ENCODE peak calls at places on chromosomes 3 and 15, in eight cellular contexts. E, W, R, T, P, L, A and O are unnamed samples.

GRCh38 chr3:19898725-19899124 is 35.3 kb downstream of the EFHB start:
- DNase-seq in W (no peak), T (no peak), A (peak; percentile 65), P (no peak), E (no peak), L (no peak), R (no peak), O (no peak)

GRCh38 chr3:114319453-114319852 is 25.6 kb downstream of the TIGIT start:
- DNase-seq in P (no peak), A (peak; percentile 81), L (no peak), T (no peak), E (peak; percentile 42), R (peak; percentile 27), W (no peak), O (peak; percentile 45)

GRCh38 chr15:85036716-85037115 is 55.1 kb downstream of the PDE8A start:
- DNase-seq in T (no peak), P (no peak), L (no peak), E (no peak), R (no peak), W (no peak), A (no peak), O (no peak)

GRCh38 chr3:10529809-10530208 is 24.4 kb upstream of the ATP2B2 start:
- DNase-seq in R (no peak), L (no peak), P (no peak), A (no peak), W (no peak), T (no peak), E (no peak), O (no peak)

GRCh38 chr3:65706786-65707568 is 331.7 kb downstream of the MAGI1 start:
- DNase-seq in E (no peak), T (no peak), A (no peak), L (no peak), P (no peak), W (no peak), R (no peak), O (no peak)

GRCh38 chr3:188584162-188584529 is 430.2 kb downstream of the LPP start:
- DNase-seq in T (peak; percentile 14), R (no peak), W (no peak), P (no peak), A (no peak), L (no peak), E (no peak), O (no peak)

GRCh38 chr3:129122697-129123055 is 1.1 kb upstream of the RAB43 start:
- DNase-seq in E (peak; percentile 52), L (peak; percentile 22), A (no peak), T (no peak), R (no peak), W (no peak), P (no peak), O (no peak)

GRCh38 chr3:64214697-64215018 is 10.6 kb downstream of the PRICKLE2 start:
- DNase-seq in P (no peak), E (no peak), R (no peak), A (no peak), T (no peak), L (peak; percentile 31), W (peak; percentile 22), O (no peak)

GRCh38 chr3:172617976-172618375 is 92.9 kb downstream of the NCEH1 start:
- DNase-seq in T (no peak), W (no peak), A (no peak), R (no peak), E (no peak), P (no peak), L (no peak), O (no peak)

GRCh38 chr3:172614340-172615274 is 91.4 kb upstream of the TNFSF10 start:
- DNase-seq in P (no peak), R (no peak), A (no peak), E (no peak), W (peak; percentile 17), T (no peak), L (no peak), O (no peak)

GRCh38 chr3:172615296-172615695 is 92.1 kb upstream of the TNFSF10 start:
- DNase-seq in E (no peak), L (no peak), P (no peak), T (no peak), A (no peak), R (no peak), W (no peak), O (no peak)

GRCh38 chr3:172617013-172617706 is 93.7 kb downstream of the NCEH1 start:
- DNase-seq in A (no peak), R (no peak), L (no peak), W (no peak), T (no peak), P (no peak), E (no peak), O (no peak)

GRCh38 chr3:172616061-172616461 is 92.8 kb upstream of the TNFSF10 start:
- DNase-seq in L (no peak), T (no peak), P (no peak), W (no peak), R (no peak), E (no peak), A (no peak), O (no peak)
- H3K4me1 ChIP-seq in L (no peaks in the 10 kb centered on the region), T (no peaks in the 10 kb centered on the region), P (no peaks in the 10 kb centered on the region), W (peaks cover 6% of the 10 kb centered on the region), R (no peaks in the 10 kb centered on the region), E (no peaks in the 10 kb centered on the region), A (no peaks in the 10 kb centered on the region), O (no peaks in the 10 kb centered on the region)

GRCh38 chr15:100211855-100212850 is 129.6 kb downstream of the ADAMTS17 start:
- DNase-seq in W (no peak), T (no peak), A (no peak), R (no peak), L (no peak), E (no peak), P (no peak), O (no peak)

GRCh38 chr15:100210338-100210737 is 131.4 kb downstream of the ADAMTS17 start:
- DNase-seq in L (no peak), R (no peak), P (no peak), A (no peak), W (no peak), E (no peak), T (no peak), O (no peak)

GRCh38 chr15:100207053-100207452 is 134.7 kb downstream of the ADAMTS17 start:
- DNase-seq in L (no peak), A (no peak), E (no peak), R (no peak), W (no peak), T (no peak), P (no peak), O (no peak)

GRCh38 chr15:100206643-100207042 is 135.1 kb downstream of the ADAMTS17 start:
- DNase-seq in P (no peak), T (no peak), R (no peak), A (no peak), L (no peak), W (no peak), E (no peak), O (no peak)

GRCh38 chr15:100209204-100209603 is 132.6 kb downstream of the ADAMTS17 start:
- DNase-seq in E (no peak), R (no peak), L (no peak), P (no peak), W (no peak), T (no peak), A (no peak), O (no peak)
- H3K9me3 ChIP-seq in E (no peaks in the 10 kb centered on the region), R (no peaks in the 10 kb centered on the region), L (no peaks in the 10 kb centered on the region), P (no peaks in the 10 kb centered on the region), W (no peaks in the 10 kb centered on the region), T (no peaks in the 10 kb centered on the region), A (no peaks in the 10 kb centered on the region), O (no peaks in the 10 kb centered on the region)

GRCh38 chr15:99508807-99509311 is 56.9 kb upstream of the MEF2A start:
- DNase-seq in L (no peak), T (peak; percentile 27), R (no peak), W (no peak), A (no peak), P (no peak), E (no peak), O (no peak)

GRCh38 chr15:99506399-99506798 is 59.4 kb upstream of the MEF2A start:
- DNase-seq in R (no peak), A (no peak), L (no peak), P (no peak), T (no peak), E (no peak), W (no peak), O (no peak)

GRCh38 chr15:99507016-99507731 is 58.6 kb upstream of the MEF2A start:
- DNase-seq in T (peak; percentile 21), W (peak; percentile 71), E (no peak), A (no peak), P (no peak), L (peak; percentile 65), R (no peak), O (no peak)

GRCh38 chr15:99509686-99510461 is 55.9 kb upstream of the MEF2A start:
- DNase-seq in T (peak; percentile 42), E (no peak), P (no peak), L (no peak), W (no peak), A (no peak), R (no peak), O (no peak)

DNA sequence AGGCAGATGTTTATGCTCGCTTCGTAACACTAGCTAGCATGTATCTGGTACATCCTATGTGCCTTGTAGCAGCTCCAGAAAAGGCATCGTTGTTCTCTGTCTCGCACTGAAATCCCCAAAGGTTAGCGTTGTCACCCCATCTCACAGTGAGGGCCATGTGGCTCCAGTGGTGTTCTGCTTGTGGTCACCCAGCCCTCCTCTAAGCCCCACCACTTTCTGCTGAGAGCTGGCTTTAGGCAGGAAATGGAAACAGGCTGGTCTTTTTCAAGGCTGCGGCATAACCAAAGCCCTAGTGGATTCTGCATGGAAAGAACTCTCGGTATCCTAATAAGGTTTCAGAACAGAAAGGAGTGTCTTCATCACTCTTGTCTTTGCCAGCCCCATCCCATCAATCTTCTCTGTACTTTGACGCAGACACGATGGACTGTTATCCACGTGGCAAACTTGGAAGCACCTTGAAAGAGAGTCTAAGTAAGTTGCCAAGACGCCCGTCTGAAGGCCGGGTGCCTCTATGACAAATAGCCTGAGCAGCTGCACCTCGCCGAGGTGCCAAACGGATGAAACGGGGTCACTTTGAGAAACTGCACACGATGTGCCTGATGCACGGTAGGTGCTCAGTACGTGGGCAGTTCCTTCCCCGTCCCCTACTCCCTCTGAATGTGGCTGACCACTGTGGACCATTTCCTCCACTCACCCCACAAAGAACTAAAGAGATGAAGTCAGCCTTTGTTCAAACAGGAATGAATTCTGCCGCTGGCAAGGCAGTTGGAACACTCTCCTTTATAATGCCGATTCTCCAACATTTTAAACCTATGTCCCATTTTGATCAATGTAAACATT is 57.8 kb upstream of the MEF2A start:
- DNase-seq in W (no peak), T (no peak), L (peak; percentile 58), E (no peak), R (no peak), P (no peak), A (no peak), O (no peak)
- H3K4me1 ChIP-seq in W (peaks cover 88% of the 10 kb centered on the region), T (peaks cover 90% of the 10 kb centered on the region), L (peaks cover 20% of the 10 kb centered on the region), E (no peaks in the 10 kb centered on the region), R (no peaks in the 10 kb centered on the region), P (peaks cover 10% of the 10 kb centered on the region), A (no peaks in the 10 kb centered on the region), O (no peaks in the 10 kb centered on the region)

DNA sequence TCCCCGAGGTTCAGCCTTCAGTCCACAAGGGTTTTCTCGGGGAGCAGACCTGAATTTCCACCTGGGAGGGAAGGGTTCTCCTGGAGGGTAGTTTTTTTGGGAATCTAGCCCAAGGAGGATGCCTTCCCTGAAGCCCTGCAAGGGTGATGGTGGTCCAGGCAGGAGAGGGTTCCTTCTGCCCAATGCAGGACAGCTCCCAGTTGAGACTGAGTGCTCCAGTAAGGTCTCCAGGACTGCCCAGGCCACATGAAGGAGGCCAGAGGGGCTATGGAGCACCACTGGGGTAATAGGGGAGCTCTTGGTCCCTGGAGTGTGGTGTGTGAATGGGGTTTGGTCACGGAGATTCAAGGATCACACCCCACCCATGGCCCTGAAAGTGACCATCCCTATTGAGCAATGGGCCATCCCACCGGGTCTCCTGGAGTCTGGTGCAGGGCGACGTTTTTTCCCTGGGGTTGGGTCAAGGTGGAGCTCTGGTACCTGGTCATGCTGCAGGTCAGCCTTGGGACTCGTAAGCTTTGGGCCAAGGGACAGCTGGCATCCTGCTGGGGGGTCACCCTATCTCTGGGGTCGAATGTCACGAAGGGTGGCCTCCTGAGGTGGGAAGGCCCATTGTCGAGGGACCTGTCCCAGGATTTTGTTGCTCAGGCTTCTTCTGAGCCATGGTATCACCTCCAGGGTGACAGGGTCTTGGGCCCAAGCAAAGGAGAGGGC is 196.5 kb downstream of the UBE3A start:
- DNase-seq in T (no peak), A (no peak), L (no peak), W (peak; percentile 1), E (no peak), R (no peak), P (no peak), O (no peak)
- H3K9me3 ChIP-seq in T (no peaks in the 10 kb centered on the region), A (peaks cover 3% of the 10 kb centered on the region), L (no peaks in the 10 kb centered on the region), W (peaks cover 94% of the 10 kb centered on the region), E (peaks cover 58% of the 10 kb centered on the region), R (peaks cover 98% of the 10 kb centered on the region), P (peaks cover 15% of the 10 kb centered on the region), O (peaks cover 11% of the 10 kb centered on the region)